ENCODE peak calls at places on chromosomes 7 and 10, in nine cellular contexts. One of them, this sample, is unnamed.

GRCh38 chr10:54613162-54613561 is 187.9 kb downstream of the PCDH15 start:
- DNase-seq in dorsolateral prefrontal cortex: no peak
- DNase-seq in activated effector memory CD4-positive, alpha-beta T cell treated with anti-CD3 and anti-CD28 coated beads, Interleukin-2, amount 50 U/mL, for 16 hours: no peak
- DNase-seq in stimulated activated CD4-positive, alpha-beta T cell treated with anti-CD3 and anti-CD28 coated beads, Interleukin-4, amount 100 ng/mL, for 1 hour: no peak
- DNase-seq in ecto neural progenitor cell: no peak
- DNase-seq in activated CD4-positive, alpha-beta T cell treated with anti-CD3 and anti-CD28 coated beads, Interleukin-2, amount 10 ng/mL, durations not matched to agents 7 days and 5 days: no peak
- DNase-seq in body of pancreas: no peak
- DNase-seq in T1000: no peak
- DNase-seq in B cell: no peak
- DNase-seq in this sample: no peak

GRCh38 chr7:131119381-131119780 is 208.3 kb upstream of the MKLN1 start:
- DNase-seq in stimulated activated CD4-positive, alpha-beta T cell treated with anti-CD3 and anti-CD28 coated beads, Interleukin-4, amount 100 ng/mL, for 1 hour: no peak
- DNase-seq in body of pancreas: no peak
- DNase-seq in activated CD4-positive, alpha-beta T cell treated with anti-CD3 and anti-CD28 coated beads, Interleukin-2, amount 10 ng/mL, durations not matched to agents 7 days and 5 days: no peak
- DNase-seq in ecto neural progenitor cell: no peak
- DNase-seq in T1000: no peak
- DNase-seq in activated effector memory CD4-positive, alpha-beta T cell treated with anti-CD3 and anti-CD28 coated beads, Interleukin-2, amount 50 U/mL, for 16 hours: no peak
- DNase-seq in B cell: no peak
- DNase-seq in dorsolateral prefrontal cortex: no peak
- DNase-seq in this sample: no peak

GRCh38 chr7:27587429-27587828 is 75.3 kb downstream of the HIBADH start:
- DNase-seq in dorsolateral prefrontal cortex: no peak
- DNase-seq in body of pancreas: no peak
- DNase-seq in activated CD4-positive, alpha-beta T cell treated with anti-CD3 and anti-CD28 coated beads, Interleukin-2, amount 10 ng/mL, durations not matched to agents 7 days and 5 days: no peak
- DNase-seq in ecto neural progenitor cell: no peak
- DNase-seq in T1000: no peak
- DNase-seq in activated effector memory CD4-positive, alpha-beta T cell treated with anti-CD3 and anti-CD28 coated beads, Interleukin-2, amount 50 U/mL, for 16 hours: no peak
- DNase-seq in B cell: peak
- DNase-seq in stimulated activated CD4-positive, alpha-beta T cell treated with anti-CD3 and anti-CD28 coated beads, Interleukin-4, amount 100 ng/mL, for 1 hour: no peak
- DNase-seq in this sample: no peak

GRCh38 chr10:95511314-95511713 is 49.9 kb downstream of the SORBS1 start:
- DNase-seq in B cell: no peak
- DNase-seq in activated CD4-positive, alpha-beta T cell treated with anti-CD3 and anti-CD28 coated beads, Interleukin-2, amount 10 ng/mL, durations not matched to agents 7 days and 5 days: no peak
- DNase-seq in T1000: no peak
- DNase-seq in ecto neural progenitor cell: no peak
- DNase-seq in stimulated activated CD4-positive, alpha-beta T cell treated with anti-CD3 and anti-CD28 coated beads, Interleukin-4, amount 100 ng/mL, for 1 hour: no peak
- DNase-seq in activated effector memory CD4-positive, alpha-beta T cell treated with anti-CD3 and anti-CD28 coated beads, Interleukin-2, amount 50 U/mL, for 16 hours: no peak
- DNase-seq in body of pancreas: no peak
- DNase-seq in dorsolateral prefrontal cortex: no peak
- DNase-seq in this sample: no peak

GRCh38 chr7:24587853-24588252 is 14.6 kb downstream of the PALS2 start:
- DNase-seq in stimulated activated CD4-positive, alpha-beta T cell treated with anti-CD3 and anti-CD28 coated beads, Interleukin-4, amount 100 ng/mL, for 1 hour: peak
- DNase-seq in B cell: peak
- DNase-seq in T1000: no peak
- DNase-seq in dorsolateral prefrontal cortex: no peak
- DNase-seq in activated effector memory CD4-positive, alpha-beta T cell treated with anti-CD3 and anti-CD28 coated beads, Interleukin-2, amount 50 U/mL, for 16 hours: peak
- DNase-seq in body of pancreas: no peak
- DNase-seq in ecto neural progenitor cell: no peak
- DNase-seq in activated CD4-positive, alpha-beta T cell treated with anti-CD3 and anti-CD28 coated beads, Interleukin-2, amount 10 ng/mL, durations not matched to agents 7 days and 5 days: peak
- DNase-seq in this sample: no peak

GRCh38 chr10:128854965-128855364 is 612.1 kb upstream of the MGMT start:
- DNase-seq in activated CD4-positive, alpha-beta T cell treated with anti-CD3 and anti-CD28 coated beads, Interleukin-2, amount 10 ng/mL, durations not matched to agents 7 days and 5 days: no peak
- DNase-seq in B cell: no peak
- DNase-seq in stimulated activated CD4-positive, alpha-beta T cell treated with anti-CD3 and anti-CD28 coated beads, Interleukin-4, amount 100 ng/mL, for 1 hour: no peak
- DNase-seq in T1000: no peak
- DNase-seq in ecto neural progenitor cell: no peak
- DNase-seq in activated effector memory CD4-positive, alpha-beta T cell treated with anti-CD3 and anti-CD28 coated beads, Interleukin-2, amount 50 U/mL, for 16 hours: no peak
- DNase-seq in body of pancreas: peak
- DNase-seq in dorsolateral prefrontal cortex: peak
- DNase-seq in this sample: no peak

GRCh38 chr7:139230774-139231512 is at the start of gene UBN2:
- DNase-seq in stimulated activated CD4-positive, alpha-beta T cell treated with anti-CD3 and anti-CD28 coated beads, Interleukin-4, amount 100 ng/mL, for 1 hour: peak
- DNase-seq in T1000: peak
- DNase-seq in dorsolateral prefrontal cortex: peak
- DNase-seq in activated effector memory CD4-positive, alpha-beta T cell treated with anti-CD3 and anti-CD28 coated beads, Interleukin-2, amount 50 U/mL, for 16 hours: peak
- DNase-seq in body of pancreas: peak
- DNase-seq in activated CD4-positive, alpha-beta T cell treated with anti-CD3 and anti-CD28 coated beads, Interleukin-2, amount 10 ng/mL, durations not matched to agents 7 days and 5 days: peak
- DNase-seq in ecto neural progenitor cell: peak
- DNase-seq in B cell: peak
- DNase-seq in this sample: peak

GRCh38 chr10:110118891-110119621 is 88.3 kb upstream of the MXI1 start:
- DNase-seq in activated effector memory CD4-positive, alpha-beta T cell treated with anti-CD3 and anti-CD28 coated beads, Interleukin-2, amount 50 U/mL, for 16 hours: no peak
- DNase-seq in B cell: no peak
- DNase-seq in ecto neural progenitor cell: no peak
- DNase-seq in dorsolateral prefrontal cortex: no peak
- DNase-seq in activated CD4-positive, alpha-beta T cell treated with anti-CD3 and anti-CD28 coated beads, Interleukin-2, amount 10 ng/mL, durations not matched to agents 7 days and 5 days: no peak
- DNase-seq in T1000: no peak
- DNase-seq in body of pancreas: no peak
- DNase-seq in stimulated activated CD4-positive, alpha-beta T cell treated with anti-CD3 and anti-CD28 coated beads, Interleukin-4, amount 100 ng/mL, for 1 hour: no peak
- DNase-seq in this sample: no peak

GRCh38 chr10:36425140-36425797 is 700.1 kb upstream of the ANKRD30A start:
- DNase-seq in body of pancreas: no peak
- DNase-seq in activated effector memory CD4-positive, alpha-beta T cell treated with anti-CD3 and anti-CD28 coated beads, Interleukin-2, amount 50 U/mL, for 16 hours: no peak
- DNase-seq in activated CD4-positive, alpha-beta T cell treated with anti-CD3 and anti-CD28 coated beads, Interleukin-2, amount 10 ng/mL, durations not matched to agents 7 days and 5 days: no peak
- DNase-seq in stimulated activated CD4-positive, alpha-beta T cell treated with anti-CD3 and anti-CD28 coated beads, Interleukin-4, amount 100 ng/mL, for 1 hour: no peak
- DNase-seq in B cell: no peak
- DNase-seq in dorsolateral prefrontal cortex: no peak
- DNase-seq in T1000: no peak
- DNase-seq in ecto neural progenitor cell: no peak
- DNase-seq in this sample: no peak

GRCh38 chr10:96422525-96422924 is 63.7 kb upstream of the OPALIN start:
- DNase-seq in body of pancreas: no peak
- DNase-seq in activated CD4-positive, alpha-beta T cell treated with anti-CD3 and anti-CD28 coated beads, Interleukin-2, amount 10 ng/mL, durations not matched to agents 7 days and 5 days: no peak
- DNase-seq in ecto neural progenitor cell: no peak
- DNase-seq in stimulated activated CD4-positive, alpha-beta T cell treated with anti-CD3 and anti-CD28 coated beads, Interleukin-4, amount 100 ng/mL, for 1 hour: no peak
- DNase-seq in B cell: no peak
- DNase-seq in T1000: no peak
- DNase-seq in activated effector memory CD4-positive, alpha-beta T cell treated with anti-CD3 and anti-CD28 coated beads, Interleukin-2, amount 50 U/mL, for 16 hours: no peak
- DNase-seq in dorsolateral prefrontal cortex: no peak
- DNase-seq in this sample: no peak

GRCh38 chr7:18276380-18276779 is 219.2 kb upstream of the HDAC9 start:
- DNase-seq in activated CD4-positive, alpha-beta T cell treated with anti-CD3 and anti-CD28 coated beads, Interleukin-2, amount 10 ng/mL, durations not matched to agents 7 days and 5 days: no peak
- DNase-seq in activated effector memory CD4-positive, alpha-beta T cell treated with anti-CD3 and anti-CD28 coated beads, Interleukin-2, amount 50 U/mL, for 16 hours: no peak
- DNase-seq in stimulated activated CD4-positive, alpha-beta T cell treated with anti-CD3 and anti-CD28 coated beads, Interleukin-4, amount 100 ng/mL, for 1 hour: no peak
- DNase-seq in ecto neural progenitor cell: no peak
- DNase-seq in B cell: no peak
- DNase-seq in T1000: no peak
- DNase-seq in dorsolateral prefrontal cortex: no peak
- DNase-seq in body of pancreas: no peak
- DNase-seq in this sample: no peak

GRCh38 chr7:35691827-35692307 is 3.1 kb downstream of the HERPUD2 start:
- DNase-seq in stimulated activated CD4-positive, alpha-beta T cell treated with anti-CD3 and anti-CD28 coated beads, Interleukin-4, amount 100 ng/mL, for 1 hour: peak
- DNase-seq in ecto neural progenitor cell: no peak
- DNase-seq in activated effector memory CD4-positive, alpha-beta T cell treated with anti-CD3 and anti-CD28 coated beads, Interleukin-2, amount 50 U/mL, for 16 hours: peak
- DNase-seq in B cell: no peak
- DNase-seq in dorsolateral prefrontal cortex: no peak
- DNase-seq in body of pancreas: no peak
- DNase-seq in T1000: no peak
- DNase-seq in activated CD4-positive, alpha-beta T cell treated with anti-CD3 and anti-CD28 coated beads, Interleukin-2, amount 10 ng/mL, durations not matched to agents 7 days and 5 days: peak
- DNase-seq in this sample: no peak

GRCh38 chr7:582081-582835 is 62.6 kb upstream of the PDGFA start:
- DNase-seq in dorsolateral prefrontal cortex: no peak
- DNase-seq in T1000: no peak
- DNase-seq in B cell: no peak
- DNase-seq in ecto neural progenitor cell: no peak
- DNase-seq in stimulated activated CD4-positive, alpha-beta T cell treated with anti-CD3 and anti-CD28 coated beads, Interleukin-4, amount 100 ng/mL, for 1 hour: no peak
- DNase-seq in activated effector memory CD4-positive, alpha-beta T cell treated with anti-CD3 and anti-CD28 coated beads, Interleukin-2, amount 50 U/mL, for 16 hours: no peak
- DNase-seq in activated CD4-positive, alpha-beta T cell treated with anti-CD3 and anti-CD28 coated beads, Interleukin-2, amount 10 ng/mL, durations not matched to agents 7 days and 5 days: no peak
- DNase-seq in body of pancreas: no peak
- DNase-seq in this sample: no peak

GRCh38 chr10:121041906-121042305 is 190.7 kb downstream of the WDR11 start:
- DNase-seq in T1000: no peak
- DNase-seq in ecto neural progenitor cell: no peak
- DNase-seq in body of pancreas: no peak
- DNase-seq in activated CD4-positive, alpha-beta T cell treated with anti-CD3 and anti-CD28 coated beads, Interleukin-2, amount 10 ng/mL, durations not matched to agents 7 days and 5 days: no peak
- DNase-seq in B cell: no peak
- DNase-seq in stimulated activated CD4-positive, alpha-beta T cell treated with anti-CD3 and anti-CD28 coated beads, Interleukin-4, amount 100 ng/mL, for 1 hour: no peak
- DNase-seq in activated effector memory CD4-positive, alpha-beta T cell treated with anti-CD3 and anti-CD28 coated beads, Interleukin-2, amount 50 U/mL, for 16 hours: no peak
- DNase-seq in dorsolateral prefrontal cortex: no peak
- DNase-seq in this sample: no peak

GRCh38 chr10:109429956-109430760 is 493.2 kb downstream of the XPNPEP1 start:
- DNase-seq in dorsolateral prefrontal cortex: no peak
- DNase-seq in activated effector memory CD4-positive, alpha-beta T cell treated with anti-CD3 and anti-CD28 coated beads, Interleukin-2, amount 50 U/mL, for 16 hours: no peak
- DNase-seq in ecto neural progenitor cell: no peak
- DNase-seq in B cell: no peak
- DNase-seq in activated CD4-positive, alpha-beta T cell treated with anti-CD3 and anti-CD28 coated beads, Interleukin-2, amount 10 ng/mL, durations not matched to agents 7 days and 5 days: no peak
- DNase-seq in stimulated activated CD4-positive, alpha-beta T cell treated with anti-CD3 and anti-CD28 coated beads, Interleukin-4, amount 100 ng/mL, for 1 hour: no peak
- DNase-seq in T1000: no peak
- DNase-seq in body of pancreas: no peak
- DNase-seq in this sample: no peak

GRCh38 chr10:106705576-106706526 is 458.7 kb downstream of the SORCS1 start:
- DNase-seq in dorsolateral prefrontal cortex: peak
- DNase-seq in activated effector memory CD4-positive, alpha-beta T cell treated with anti-CD3 and anti-CD28 coated beads, Interleukin-2, amount 50 U/mL, for 16 hours: no peak
- DNase-seq in stimulated activated CD4-positive, alpha-beta T cell treated with anti-CD3 and anti-CD28 coated beads, Interleukin-4, amount 100 ng/mL, for 1 hour: no peak
- DNase-seq in body of pancreas: peak
- DNase-seq in T1000: peak
- DNase-seq in ecto neural progenitor cell: peak
- DNase-seq in B cell: peak
- DNase-seq in activated CD4-positive, alpha-beta T cell treated with anti-CD3 and anti-CD28 coated beads, Interleukin-2, amount 10 ng/mL, durations not matched to agents 7 days and 5 days: peak
- DNase-seq in this sample: peak

This sample was measured in left lobe of liver.